ENCODE peak calls at places on chromosomes 1 and 21, in seven cellular contexts. Q is NCI-H510A; C is small intestine; D is iris pigment epithelial cell; N is activated CD8-positive, alpha-beta memory T cell treated with anti-CD3 and anti-CD28 coated beads, Interleukin-2, amount 10 ng/mL, durations not matched to agents 7 days and 5 days; E is activated CD4-positive, alpha-beta T cell treated with anti-CD3 and anti-CD28 coated beads, Interleukin-2, amount 50 U/mL, for 24 hours; P is activated naive CD8-positive, alpha-beta T cell treated with anti-CD3 and anti-CD28 coated beads for 36 hours. O is an unnamed sample.

GRCh38 chr1:222286039-222286438 is 261.9 kb downstream of the HHIPL2 start:
- DNase-seq in D (no peak), Q (no peak), C (no peak), P (no peak), N (no peak), E (no peak), O (no peak)

GRCh38 chr1:23980725-23981063 is 567 bp upstream of the SRSF10 start:
- DNase-seq in P (peak), E (peak), C (no peak), N (peak), Q (peak), D (peak), O (peak)

GRCh38 chr1:40723196-40723955 is 31.9 kb downstream of the NFYC start:
- DNase-seq in D (no peak), C (no peak), N (no peak), E (no peak), Q (no peak), P (no peak), O (no peak)

GRCh38 chr1:205925730-205926129 is 17.5 kb downstream of the SLC26A9 start:
- DNase-seq in D (peak), E (no peak), N (no peak), C (no peak), Q (no peak), P (no peak), O (no peak)

GRCh38 chr1:170617595-170618215 is 46.2 kb upstream of the PRRX1 start:
- DNase-seq in C (no peak), Q (no peak), P (no peak), N (no peak), D (no peak), E (no peak), O (no peak)

GRCh38 chr1:8217011-8217711 is 100.8 kb upstream of the SLC45A1 start:
- DNase-seq in P (peak), E (no peak), C (peak), D (peak), N (no peak), Q (no peak), O (no peak)

GRCh38 chr21:41328660-41329300 is 12.2 kb downstream of the FAM3B start:
- DNase-seq in C (no peak), E (no peak), N (no peak), Q (no peak), P (no peak), D (no peak), O (no peak)

GRCh38 chr1:155329980-155330598 is 9.4 kb downstream of the RUSC1 start:
- DNase-seq in P (no peak), C (no peak), Q (peak), E (no peak), N (no peak), D (peak), O (no peak)

GRCh38 chr1:115530407-115530806 is 111.4 kb upstream of the VANGL1 start:
- DNase-seq in C (no peak), Q (no peak), D (peak), E (no peak), P (no peak), N (no peak), O (no peak)